ENCODE peak calls at places on chromosome 3, in five cellular contexts. B is A549, I is GM23338, X is HepG2, T is K562. C is an unnamed sample.

GRCh38 chr3:129441215-129441614 is 1.2 kb downstream of the IFT122 start:
- DNase-seq in B (no peak), I (no peak), X (no peak), T (no peak), C (no peak)

GRCh38 chr3:187551419-187551818 is 118.8 kb downstream of the SST start:
- DNase-seq in B (no peak), I (no peak), X (no peak), T (no peak), C (no peak)

GRCh38 chr3:125957674-125958510 is 11.1 kb upstream of the ROPN1B start:
- DNase-seq in B (no peak), I (peak), X (no peak), T (peak), C (no peak)

GRCh38 chr3:193016437-193016887 is 98.8 kb upstream of the MB21D2 start:
- DNase-seq in B (no peak), I (peak), X (no peak), T (no peak), C (no peak)

GRCh38 chr3:171755015-171755589 is 55.2 kb downstream of the PLD1 start:
- DNase-seq in B (no peak), I (no peak), X (no peak), T (no peak), C (no peak)

GRCh38 chr3:24273491-24273890 is 221.2 kb downstream of the THRB start:
- DNase-seq in B (no peak), I (no peak), X (peak), T (no peak), C (no peak)

GRCh38 chr3:131158434-131158833 is 131.8 kb downstream of the NEK11 start:
- DNase-seq in B (no peak), I (no peak), X (no peak), T (no peak), C (no peak)

GRCh38 chr3:56795807-56796185 is 6.0 kb downstream of the ARHGEF3 start:
- DNase-seq in B (no peak), I (no peak), X (no peak), T (no peak), C (no peak)

GRCh38 chr3:124860599-124860998 is 26.6 kb downstream of the ITGB5 start:
- DNase-seq in B (peak), I (no peak), X (peak), T (no peak), C (no peak)

GRCh38 chr3:30473374-30474051 is 132.9 kb upstream of the TGFBR2 start:
- DNase-seq in B (peak), I (no peak), X (no peak), T (no peak), C (no peak)

GRCh38 chr3:116179091-116179490 is 266.2 kb downstream of the LSAMP start:
- DNase-seq in B (no peak), I (no peak), X (no peak), T (no peak), C (no peak)

GRCh38 chr3:31853580-31853979 is 127.5 kb downstream of the OSBPL10 start:
- DNase-seq in B (no peak), I (no peak), X (no peak), T (no peak), C (no peak)

DNA sequence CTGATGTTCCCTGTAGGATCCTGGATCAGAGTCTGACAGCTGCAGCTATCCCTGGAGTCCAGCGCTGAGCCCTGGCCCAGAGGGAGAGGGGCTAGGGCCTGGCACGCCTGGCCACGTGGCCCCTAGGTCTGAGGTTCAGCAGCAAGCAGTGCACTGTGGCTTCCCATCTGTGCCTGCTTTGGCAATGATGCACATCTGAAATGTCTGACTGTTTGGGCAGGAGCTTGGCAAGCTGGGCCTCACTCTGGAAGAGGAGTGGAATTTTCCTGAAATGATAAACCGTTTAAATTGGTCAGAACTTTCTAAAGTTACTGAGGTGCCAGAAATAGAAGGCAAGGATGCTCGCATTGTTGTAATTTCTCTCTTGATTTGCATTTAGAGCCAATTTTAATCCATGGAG is 48.8 kb upstream of the MRPS22 start:
- DNase-seq in B (no peak), I (no peak), X (no peak), T (no peak), C (no peak)
- TF ChIP-seq JUNB in B (no peak), I (no peak), X (no peak), T (no peak), C (no peak)

DNA sequence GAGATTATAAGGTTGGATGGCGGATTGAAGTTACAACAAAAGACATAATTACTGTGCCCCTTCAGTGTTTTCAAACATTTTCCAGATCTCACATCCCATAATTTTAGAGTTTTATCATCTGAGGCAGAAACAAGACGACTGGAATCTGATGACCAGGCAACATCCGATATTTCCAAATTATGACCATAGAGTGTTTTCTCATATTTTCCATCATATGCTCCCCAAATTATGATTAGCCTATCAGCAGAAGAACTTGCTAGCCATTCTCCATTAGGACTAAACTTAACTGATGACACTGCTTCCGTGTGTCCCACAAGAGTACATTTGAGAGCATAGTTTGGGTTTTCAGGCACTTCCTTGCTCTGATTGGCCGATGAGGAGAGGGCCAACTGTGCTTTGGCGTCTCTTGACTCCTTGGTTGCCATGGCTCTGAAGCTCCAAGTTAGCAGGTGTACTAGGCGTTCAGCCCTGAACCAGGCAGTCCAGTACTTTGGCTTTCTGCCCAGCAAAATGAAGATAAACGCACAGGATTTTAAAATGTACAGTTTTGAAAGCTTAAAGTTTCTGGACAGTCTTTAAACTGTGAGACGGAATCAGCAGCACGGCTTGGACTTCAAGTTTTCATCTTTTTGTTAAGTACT is 638 bp downstream of the WDR5B start:
- DNase-seq in B (peak), I (peak), X (peak), T (peak), C (peak)
- TF ChIP-seq JUNB in B (no peak), I (no peak), X (no peak), T (no peak), C (no peak)

GRCh38 chr3:46987485-46988401 is 8.3 kb downstream of the NBEAL2 start:
- DNase-seq in B (peak), I (peak), X (no peak), T (peak), C (peak)
- TF ChIP-seq JUNB in B (no peak), I (no peak), X (no peak), T (no peak), C (no peak)

GRCh38 chr3:42874749-42875148 is 930 bp downstream of the CYP8B1 start:
- DNase-seq in B (no peak), I (no peak), X (no peak), T (no peak), C (no peak)
- TF ChIP-seq JUNB in B (no peak), I (no peak), X (no peak), T (no peak), C (no peak)

DNA sequence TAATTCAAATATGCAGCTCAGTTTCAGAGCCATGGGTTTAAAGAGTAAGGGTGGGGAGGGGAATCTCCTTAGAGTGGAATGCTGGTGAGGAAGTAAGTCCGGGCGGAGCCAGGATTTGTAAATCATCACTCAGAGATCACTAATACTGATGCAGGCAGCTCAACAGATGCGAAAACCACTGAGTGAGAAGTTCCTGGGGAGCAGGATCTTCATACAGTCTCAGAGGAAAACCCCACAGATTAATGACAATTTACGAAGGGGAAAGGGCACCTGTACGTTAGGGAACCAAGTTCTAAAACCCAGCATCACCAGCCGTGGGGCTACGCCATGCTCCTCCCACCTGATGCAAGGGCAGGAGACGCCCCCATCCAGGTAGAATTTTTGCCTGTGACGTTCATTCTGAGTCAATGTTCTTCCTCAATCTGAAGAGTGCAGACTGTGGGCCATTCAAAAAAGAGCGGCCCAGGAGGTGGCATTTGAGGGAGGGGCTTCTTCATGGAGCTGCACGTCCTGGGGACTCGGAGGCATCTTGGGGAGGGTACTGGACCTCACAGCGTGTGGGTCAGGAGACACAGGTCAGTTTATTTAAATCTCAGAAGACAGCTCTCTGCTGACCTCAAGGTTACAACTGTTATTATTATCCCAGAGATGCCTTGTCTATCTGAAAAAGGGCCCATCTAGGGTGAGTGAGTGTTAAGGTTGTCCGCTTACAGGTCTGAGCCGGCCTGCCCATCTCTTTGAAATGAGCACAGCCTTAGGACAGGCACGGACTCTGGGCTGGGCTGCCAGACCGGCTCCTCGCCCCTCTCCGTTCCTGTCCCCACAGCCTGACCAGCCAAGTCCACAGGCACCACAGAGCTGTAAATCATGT is 228.0 kb downstream of the XXYLT1 start:
- DNase-seq in B (no peak), I (peak), X (no peak), T (no peak), C (no peak)
- TF ChIP-seq JUNB in B (no peak), I (no peak), X (no peak), T (no peak), C (no peak)

GRCh38 chr3:138113309-138113708 is 2.1 kb downstream of the DZIP1L start:
- DNase-seq in B (peak), I (peak), X (no peak), T (no peak), C (no peak)
- TF ChIP-seq JUNB in B (no peak), I (no peak), X (no peak), T (no peak), C (no peak)

C was measured in GM12878.